ENCODE peak calls at places on chromosomes 6 and 20, in seven cellular contexts. One of them, this sample, is unnamed.

GRCh38 chr6:33607784-33608161 is 13.3 kb upstream of the ITPR3 start:
- DNase-seq in glutamatergic neuron: no peak
- DNase-seq in lower lobe of right lung: no peak
- DNase-seq in CD4-positive, alpha-beta T cell: peak; percentile 32
- DNase-seq in ovary: no peak
- DNase-seq in cardiac muscle cell: no peak
- DNase-seq in AG09309: no peak
- DNase-seq in this sample: no peak

GRCh38 chr6:101803146-101803545 is 409.6 kb downstream of the GRIK2 start:
- DNase-seq in glutamatergic neuron: no peak
- DNase-seq in lower lobe of right lung: no peak
- DNase-seq in CD4-positive, alpha-beta T cell: no peak
- DNase-seq in ovary: no peak
- DNase-seq in cardiac muscle cell: no peak
- DNase-seq in AG09309: no peak
- DNase-seq in this sample: no peak

GRCh38 chr20:38620501-38620900 is 18.9 kb downstream of the ARHGAP40 start:
- DNase-seq in glutamatergic neuron: no peak
- DNase-seq in lower lobe of right lung: no peak
- DNase-seq in CD4-positive, alpha-beta T cell: no peak
- DNase-seq in ovary: no peak
- DNase-seq in cardiac muscle cell: no peak
- DNase-seq in AG09309: no peak
- DNase-seq in this sample: no peak

GRCh38 chr6:148866657-148867268 is 119.9 kb downstream of the UST start:
- DNase-seq in glutamatergic neuron: no peak
- DNase-seq in lower lobe of right lung: no peak
- DNase-seq in CD4-positive, alpha-beta T cell: no peak
- DNase-seq in ovary: no peak
- DNase-seq in cardiac muscle cell: no peak
- DNase-seq in AG09309: no peak
- DNase-seq in this sample: no peak

GRCh38 chr6:26103141-26103769 is 16.0 kb downstream of the HFE start:
- DNase-seq in glutamatergic neuron: no peak
- DNase-seq in lower lobe of right lung: no peak
- DNase-seq in CD4-positive, alpha-beta T cell: no peak
- DNase-seq in ovary: no peak
- DNase-seq in cardiac muscle cell: no peak
- DNase-seq in AG09309: no peak
- DNase-seq in this sample: no peak

GRCh38 chr20:17505664-17506517 is 25.3 kb downstream of the BFSP1 start:
- DNase-seq in glutamatergic neuron: no peak
- DNase-seq in lower lobe of right lung: peak; percentile 55
- DNase-seq in CD4-positive, alpha-beta T cell: no peak
- DNase-seq in ovary: peak; percentile 40
- DNase-seq in cardiac muscle cell: no peak
- DNase-seq in AG09309: no peak
- DNase-seq in this sample: no peak

GRCh38 chr6:122677436-122677835 is 67.2 kb downstream of the PKIB start:
- DNase-seq in glutamatergic neuron: no peak
- DNase-seq in lower lobe of right lung: no peak
- DNase-seq in CD4-positive, alpha-beta T cell: no peak
- DNase-seq in ovary: no peak
- DNase-seq in cardiac muscle cell: no peak
- DNase-seq in AG09309: no peak
- DNase-seq in this sample: no peak

GRCh38 chr6:146429831-146430230 is 113.8 kb upstream of the RAB32 start:
- DNase-seq in glutamatergic neuron: no peak
- DNase-seq in lower lobe of right lung: no peak
- DNase-seq in CD4-positive, alpha-beta T cell: no peak
- DNase-seq in ovary: no peak
- DNase-seq in cardiac muscle cell: no peak
- DNase-seq in AG09309: no peak
- DNase-seq in this sample: no peak

GRCh38 chr6:44058617-44059358 is 68.5 kb downstream of the MRPL14 start:
- DNase-seq in glutamatergic neuron: no peak
- DNase-seq in lower lobe of right lung: peak; percentile 91
- DNase-seq in CD4-positive, alpha-beta T cell: no peak
- DNase-seq in ovary: no peak
- DNase-seq in cardiac muscle cell: no peak
- DNase-seq in AG09309: peak; percentile 96
- DNase-seq in this sample: no peak

GRCh38 chr6:99282479-99283062 is 66.9 kb downstream of the FAXC start:
- DNase-seq in glutamatergic neuron: no peak
- DNase-seq in lower lobe of right lung: no peak
- DNase-seq in CD4-positive, alpha-beta T cell: no peak
- DNase-seq in ovary: no peak
- DNase-seq in cardiac muscle cell: peak; percentile 27
- DNase-seq in AG09309: no peak
- DNase-seq in this sample: no peak

GRCh38 chr6:13428528-13429405 is 58.6 kb downstream of the GFOD1 start:
- DNase-seq in glutamatergic neuron: no peak
- DNase-seq in lower lobe of right lung: no peak
- DNase-seq in CD4-positive, alpha-beta T cell: no peak
- DNase-seq in ovary: no peak
- DNase-seq in cardiac muscle cell: no peak
- DNase-seq in AG09309: no peak
- DNase-seq in this sample: no peak

GRCh38 chr6:46583081-46583480 is 69.5 kb downstream of the CYP39A1 start:
- DNase-seq in glutamatergic neuron: no peak
- DNase-seq in lower lobe of right lung: no peak
- DNase-seq in CD4-positive, alpha-beta T cell: no peak
- DNase-seq in ovary: no peak
- DNase-seq in cardiac muscle cell: no peak
- DNase-seq in AG09309: no peak
- DNase-seq in this sample: no peak

GRCh38 chr6:131954099-131954774 is 3.1 kb upstream of the CCN2 start:
- DNase-seq in glutamatergic neuron: no peak
- DNase-seq in lower lobe of right lung: no peak
- DNase-seq in CD4-positive, alpha-beta T cell: no peak
- DNase-seq in ovary: no peak
- DNase-seq in cardiac muscle cell: no peak
- DNase-seq in AG09309: no peak
- DNase-seq in this sample: no peak

GRCh38 chr20:38722708-38723068 is 1.6 kb upstream of the SLC32A1 start:
- DNase-seq in glutamatergic neuron: no peak
- DNase-seq in lower lobe of right lung: no peak
- DNase-seq in CD4-positive, alpha-beta T cell: no peak
- DNase-seq in ovary: no peak
- DNase-seq in cardiac muscle cell: no peak
- DNase-seq in AG09309: no peak
- DNase-seq in this sample: peak; percentile 24

GRCh38 chr6:166411721-166412151 is 29.0 kb upstream of the MPC1 start:
- DNase-seq in glutamatergic neuron: no peak
- DNase-seq in lower lobe of right lung: no peak
- DNase-seq in CD4-positive, alpha-beta T cell: peak; percentile 49
- DNase-seq in ovary: no peak
- DNase-seq in cardiac muscle cell: no peak
- DNase-seq in AG09309: no peak
- DNase-seq in this sample: no peak

GRCh38 chr6:106890447-106890846 is 84.1 kb downstream of the CD24 start:
- DNase-seq in glutamatergic neuron: no peak
- DNase-seq in lower lobe of right lung: no peak
- DNase-seq in CD4-positive, alpha-beta T cell: no peak
- DNase-seq in ovary: no peak
- DNase-seq in cardiac muscle cell: no peak
- DNase-seq in AG09309: no peak
- DNase-seq in this sample: no peak

DNA sequence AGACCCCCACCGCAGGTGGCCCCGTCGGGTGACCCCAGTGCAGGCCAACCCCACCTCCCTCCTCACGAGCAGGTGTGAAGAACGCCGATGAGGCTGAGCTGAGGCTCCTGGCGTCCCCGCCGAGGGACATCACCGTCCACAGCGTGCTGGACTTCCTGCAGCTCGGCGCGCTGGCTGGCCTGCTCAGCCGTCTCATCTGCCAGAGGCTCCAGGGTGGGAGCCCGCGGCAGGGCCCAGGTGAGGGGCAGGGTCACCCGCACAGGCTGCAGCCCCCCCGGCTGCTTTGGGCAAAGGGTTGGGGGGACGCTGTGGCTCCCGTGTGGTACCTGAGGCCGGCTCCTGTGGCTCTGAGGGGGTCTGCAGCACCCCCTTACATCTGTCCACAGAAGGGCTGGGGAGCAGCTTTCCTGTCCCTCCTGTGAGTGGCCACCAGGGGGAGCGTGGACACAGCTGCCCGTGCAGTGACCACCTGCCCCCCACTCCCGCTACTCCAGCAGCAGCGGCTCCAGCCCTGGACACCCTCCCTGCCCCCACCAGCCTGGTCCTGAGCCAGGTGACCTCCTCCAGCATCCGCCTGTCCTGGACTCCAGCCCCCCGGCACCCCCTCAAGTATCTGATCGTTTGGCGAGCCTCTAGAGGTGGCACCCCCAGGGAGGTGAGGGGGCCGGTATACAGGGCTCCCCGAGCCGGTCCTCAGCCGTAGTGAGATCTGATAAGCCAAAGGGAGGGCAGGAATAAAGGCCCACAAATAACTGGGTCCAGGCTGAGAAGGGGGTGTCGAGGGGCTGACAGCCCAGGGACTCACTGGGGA is 16.5 kb downstream of the COL20A1 start:
- DNase-seq in glutamatergic neuron: peak; percentile 84
- DNase-seq in lower lobe of right lung: no peak
- DNase-seq in CD4-positive, alpha-beta T cell: peak; percentile 12
- DNase-seq in ovary: peak; percentile 61
- DNase-seq in cardiac muscle cell: peak; percentile 72
- DNase-seq in AG09309: no peak
- DNase-seq in this sample: peak; percentile 78
- TF ChIP-seq CTCF in glutamatergic neuron: peak; percentile 99
- TF ChIP-seq CTCF in lower lobe of right lung: peak; percentile 79
- TF ChIP-seq CTCF in CD4-positive, alpha-beta T cell: peak; percentile 56
- TF ChIP-seq CTCF in ovary: peak; percentile 41
- TF ChIP-seq CTCF in cardiac muscle cell: peak; percentile 85
- TF ChIP-seq CTCF in AG09309: peak; percentile 87
- TF ChIP-seq CTCF in this sample: peak; percentile 66

GRCh38 chr20:59751075-59751711 is 146.9 kb downstream of the PHACTR3 start:
- DNase-seq in glutamatergic neuron: peak; percentile 94
- DNase-seq in lower lobe of right lung: peak; percentile 78
- DNase-seq in CD4-positive, alpha-beta T cell: no peak
- DNase-seq in ovary: peak; percentile 70
- DNase-seq in cardiac muscle cell: no peak
- DNase-seq in AG09309: no peak
- DNase-seq in this sample: peak; percentile 41
- TF ChIP-seq CTCF in glutamatergic neuron: peak; percentile 79
- TF ChIP-seq CTCF in lower lobe of right lung: peak; percentile 68
- TF ChIP-seq CTCF in CD4-positive, alpha-beta T cell: no peak
- TF ChIP-seq CTCF in ovary: no peak
- TF ChIP-seq CTCF in cardiac muscle cell: peak; percentile 70
- TF ChIP-seq CTCF in AG09309: peak; percentile 85
- TF ChIP-seq CTCF in this sample: peak; percentile 62

DNA sequence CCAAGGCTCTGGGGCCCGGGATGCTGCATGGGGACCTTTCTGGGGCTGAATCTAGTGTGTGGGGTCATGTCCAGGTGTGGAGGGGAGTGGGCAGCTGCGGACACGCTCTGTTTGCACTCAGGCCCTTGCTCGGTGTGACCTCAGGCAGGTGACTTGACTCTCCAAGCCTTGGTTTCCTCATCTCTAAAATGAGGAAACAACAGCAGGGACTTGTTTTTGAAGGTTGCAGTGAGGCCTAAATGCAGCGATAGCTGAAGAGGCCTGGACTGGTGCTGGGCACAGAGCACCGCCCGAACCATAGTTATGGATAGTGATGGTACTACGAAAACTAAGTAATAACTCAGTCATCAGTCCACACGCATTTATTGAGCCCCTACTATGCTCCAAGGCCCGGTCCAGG is 91.8 kb downstream of the NOL4L start:
- DNase-seq in glutamatergic neuron: no peak
- DNase-seq in lower lobe of right lung: no peak
- DNase-seq in CD4-positive, alpha-beta T cell: no peak
- DNase-seq in ovary: no peak
- DNase-seq in cardiac muscle cell: no peak
- DNase-seq in AG09309: no peak
- DNase-seq in this sample: no peak
- TF ChIP-seq CTCF in glutamatergic neuron: no peak
- TF ChIP-seq CTCF in lower lobe of right lung: no peak
- TF ChIP-seq CTCF in CD4-positive, alpha-beta T cell: no peak
- TF ChIP-seq CTCF in ovary: no peak
- TF ChIP-seq CTCF in cardiac muscle cell: no peak
- TF ChIP-seq CTCF in AG09309: no peak
- TF ChIP-seq CTCF in this sample: no peak

GRCh38 chr6:160667854-160668481 is 3.9 kb upstream of the LPA start:
- DNase-seq in glutamatergic neuron: no peak
- DNase-seq in lower lobe of right lung: no peak
- DNase-seq in CD4-positive, alpha-beta T cell: peak; percentile 4
- DNase-seq in ovary: no peak
- DNase-seq in cardiac muscle cell: peak; percentile 2
- DNase-seq in AG09309: no peak
- DNase-seq in this sample: no peak
- TF ChIP-seq CTCF in glutamatergic neuron: peak; percentile 45
- TF ChIP-seq CTCF in lower lobe of right lung: peak; percentile 47
- TF ChIP-seq CTCF in CD4-positive, alpha-beta T cell: no peak
- TF ChIP-seq CTCF in ovary: no peak
- TF ChIP-seq CTCF in cardiac muscle cell: no peak
- TF ChIP-seq CTCF in AG09309: no peak
- TF ChIP-seq CTCF in this sample: peak; percentile 33

GRCh38 chr20:11267131-11267761 is 593.4 kb upstream of the JAG1 start:
- DNase-seq in glutamatergic neuron: no peak
- DNase-seq in lower lobe of right lung: no peak
- DNase-seq in CD4-positive, alpha-beta T cell: no peak
- DNase-seq in ovary: peak; percentile 53
- DNase-seq in cardiac muscle cell: peak; percentile 54
- DNase-seq in AG09309: peak; percentile 84
- DNase-seq in this sample: no peak
- TF ChIP-seq CTCF in glutamatergic neuron: no peak
- TF ChIP-seq CTCF in lower lobe of right lung: no peak
- TF ChIP-seq CTCF in CD4-positive, alpha-beta T cell: no peak
- TF ChIP-seq CTCF in ovary: no peak
- TF ChIP-seq CTCF in cardiac muscle cell: peak; percentile 13
- TF ChIP-seq CTCF in AG09309: peak; percentile 14
- TF ChIP-seq CTCF in this sample: no peak

GRCh38 chr20:14566505-14566904 is 229.1 kb upstream of the FLRT3 start:
- DNase-seq in glutamatergic neuron: no peak
- DNase-seq in lower lobe of right lung: no peak
- DNase-seq in CD4-positive, alpha-beta T cell: no peak
- DNase-seq in ovary: no peak
- DNase-seq in cardiac muscle cell: no peak
- DNase-seq in AG09309: no peak
- DNase-seq in this sample: no peak

GRCh38 chr20:14562976-14563375 is 225.6 kb upstream of the FLRT3 start:
- DNase-seq in glutamatergic neuron: no peak
- DNase-seq in lower lobe of right lung: no peak
- DNase-seq in CD4-positive, alpha-beta T cell: no peak
- DNase-seq in ovary: no peak
- DNase-seq in cardiac muscle cell: no peak
- DNase-seq in AG09309: no peak
- DNase-seq in this sample: no peak

GRCh38 chr20:14556206-14556605 is 218.8 kb upstream of the FLRT3 start:
- DNase-seq in glutamatergic neuron: no peak
- DNase-seq in lower lobe of right lung: no peak
- DNase-seq in CD4-positive, alpha-beta T cell: no peak
- DNase-seq in ovary: no peak
- DNase-seq in cardiac muscle cell: no peak
- DNase-seq in AG09309: no peak
- DNase-seq in this sample: no peak

GRCh38 chr20:14561733-14562132 is 224.3 kb upstream of the FLRT3 start:
- DNase-seq in glutamatergic neuron: no peak
- DNase-seq in lower lobe of right lung: no peak
- DNase-seq in CD4-positive, alpha-beta T cell: no peak
- DNase-seq in ovary: no peak
- DNase-seq in cardiac muscle cell: no peak
- DNase-seq in AG09309: no peak
- DNase-seq in this sample: no peak
- TF ChIP-seq CTCF in glutamatergic neuron: no peak
- TF ChIP-seq CTCF in lower lobe of right lung: no peak
- TF ChIP-seq CTCF in CD4-positive, alpha-beta T cell: no peak
- TF ChIP-seq CTCF in ovary: no peak
- TF ChIP-seq CTCF in cardiac muscle cell: no peak
- TF ChIP-seq CTCF in AG09309: no peak
- TF ChIP-seq CTCF in this sample: no peak

This sample was measured in D721Med.